ENCODE peak calls at places on chromosomes 4 and X, in four cellular contexts. One of them, this sample, is unnamed.

GRCh38 chrX:20545538-20545937 is 278.8 kb upstream of the RPS6KA3 start:
- DNase-seq in HepG2: no peak
- DNase-seq in GM12878: no peak
- DNase-seq in K562: no peak
- DNase-seq in this sample: no peak

GRCh38 chr4:88799900-88800299 is 102.3 kb upstream of the NAP1L5 start:
- DNase-seq in HepG2: no peak
- DNase-seq in GM12878: no peak
- DNase-seq in K562: no peak
- DNase-seq in this sample: no peak

GRCh38 chr4:119136541-119136940 is 909 bp downstream of the MYOZ2 start:
- DNase-seq in HepG2: no peak
- DNase-seq in GM12878: no peak
- DNase-seq in K562: no peak
- DNase-seq in this sample: no peak

GRCh38 chrX:3567681-3568080 is 145.8 kb downstream of the PRKX start:
- DNase-seq in HepG2: no peak
- DNase-seq in GM12878: no peak
- DNase-seq in K562: no peak
- DNase-seq in this sample: no peak

GRCh38 chrX:108292053-108292452 is 146.2 kb downstream of the COL4A6 start:
- DNase-seq in HepG2: no peak
- DNase-seq in GM12878: no peak
- DNase-seq in K562: no peak
- DNase-seq in this sample: no peak

GRCh38 chr4:95469617-95470016 is 79.2 kb downstream of the UNC5C start:
- DNase-seq in HepG2: no peak
- DNase-seq in GM12878: no peak
- DNase-seq in K562: no peak
- DNase-seq in this sample: no peak

GRCh38 chrX:39516399-39516798 is 581.4 kb downstream of the BCOR start:
- DNase-seq in HepG2: no peak
- DNase-seq in GM12878: no peak
- DNase-seq in K562: no peak
- DNase-seq in this sample: no peak

GRCh38 chrX:115408736-115409390 is 119.3 kb downstream of the LUZP4 start:
- DNase-seq in HepG2: no peak
- DNase-seq in GM12878: no peak
- DNase-seq in K562: no peak
- DNase-seq in this sample: no peak

GRCh38 chr4:151942971-151943370 is 182.2 kb upstream of the GATB start:
- DNase-seq in HepG2: no peak
- DNase-seq in GM12878: no peak
- DNase-seq in K562: no peak
- DNase-seq in this sample: no peak

GRCh38 chr4:52865305-52865704 is 3.2 kb downstream of the RASL11B start:
- DNase-seq in HepG2: no peak
- DNase-seq in GM12878: no peak
- DNase-seq in K562: no peak
- DNase-seq in this sample: no peak

GRCh38 chr4:139299536-139299935 is 1.8 kb upstream of the NAA15 start:
- DNase-seq in HepG2: no peak
- DNase-seq in GM12878: no peak
- DNase-seq in K562: no peak
- DNase-seq in this sample: no peak

GRCh38 chr4:26573389-26573794 is 10.5 kb upstream of the TBC1D19 start:
- DNase-seq in HepG2: no peak
- DNase-seq in GM12878: no peak
- DNase-seq in K562: no peak
- DNase-seq in this sample: peak; percentile 4

GRCh38 chr4:140141196-140141845 is 12.7 kb downstream of the MAML3 start:
- DNase-seq in HepG2: no peak
- DNase-seq in GM12878: no peak
- DNase-seq in K562: no peak
- DNase-seq in this sample: no peak

GRCh38 chr4:2570551-2571222 is 34.2 kb downstream of the FAM193A start:
- DNase-seq in HepG2: no peak
- DNase-seq in GM12878: peak; percentile 30
- DNase-seq in K562: no peak
- DNase-seq in this sample: no peak

GRCh38 chr4:95129036-95129435 is 371.3 kb downstream of the BMPR1B start:
- DNase-seq in HepG2: no peak
- DNase-seq in GM12878: no peak
- DNase-seq in K562: no peak
- DNase-seq in this sample: no peak

GRCh38 chr4:140071043-140071442 is 82.9 kb downstream of the MAML3 start:
- DNase-seq in HepG2: no peak
- DNase-seq in GM12878: no peak
- DNase-seq in K562: no peak
- DNase-seq in this sample: no peak

GRCh38 chr4:10942166-10942565 is 257.6 kb upstream of the CLNK start:
- DNase-seq in HepG2: no peak
- DNase-seq in GM12878: no peak
- DNase-seq in K562: no peak
- DNase-seq in this sample: no peak

GRCh38 chr4:177125656-177126055 is 184.0 kb upstream of the NEIL3 start:
- DNase-seq in HepG2: no peak
- DNase-seq in GM12878: no peak
- DNase-seq in K562: no peak
- DNase-seq in this sample: no peak

GRCh38 chr4:87580057-87580456 is 28.3 kb upstream of the DSPP start:
- DNase-seq in HepG2: no peak
- DNase-seq in GM12878: no peak
- DNase-seq in K562: no peak
- DNase-seq in this sample: no peak

GRCh38 chrX:105999294-105999693 is 39.2 kb downstream of the SERPINA7 start:
- DNase-seq in HepG2: peak; percentile 45
- DNase-seq in GM12878: no peak
- DNase-seq in K562: no peak
- DNase-seq in this sample: no peak

GRCh38 chrX:1412551-1413161 is 20.7 kb upstream of the SLC25A6 start:
- DNase-seq in HepG2: no peak
- DNase-seq in GM12878: no peak
- DNase-seq in K562: no peak
- DNase-seq in this sample: no peak

GRCh38 chrX:38973327-38973726 is 172.1 kb downstream of the MID1IP1 start:
- DNase-seq in HepG2: no peak
- DNase-seq in GM12878: no peak
- DNase-seq in K562: no peak
- DNase-seq in this sample: no peak

GRCh38 chrX:16882188-16882587 is 12.0 kb upstream of the RBBP7 start:
- DNase-seq in HepG2: no peak
- DNase-seq in GM12878: no peak
- DNase-seq in K562: peak; percentile 22
- DNase-seq in this sample: peak; percentile 21

GRCh38 chrX:78650906-78651437 is 8.2 kb downstream of the RTL3 start:
- DNase-seq in HepG2: no peak
- DNase-seq in GM12878: peak; percentile 72
- DNase-seq in K562: no peak
- DNase-seq in this sample: no peak

GRCh38 chr4:3530051-3530450 is 2.2 kb downstream of the LRPAP1 start:
- DNase-seq in HepG2: no peak
- DNase-seq in GM12878: no peak
- DNase-seq in K562: no peak
- DNase-seq in this sample: no peak

GRCh38 chr4:54843946-54844345 is 186.2 kb downstream of the KIT start:
- DNase-seq in HepG2: no peak
- DNase-seq in GM12878: no peak
- DNase-seq in K562: no peak
- DNase-seq in this sample: no peak

GRCh38 chr4:54840992-54841768 is 183.4 kb downstream of the KIT start:
- DNase-seq in HepG2: no peak
- DNase-seq in GM12878: no peak
- DNase-seq in K562: peak; percentile 10
- DNase-seq in this sample: peak; percentile 2

GRCh38 chr4:54844911-54845310 is 187.2 kb downstream of the KIT start:
- DNase-seq in HepG2: no peak
- DNase-seq in GM12878: no peak
- DNase-seq in K562: no peak
- DNase-seq in this sample: no peak

GRCh38 chr4:54842226-54843055 is 184.7 kb downstream of the KIT start:
- DNase-seq in HepG2: no peak
- DNase-seq in GM12878: no peak
- DNase-seq in K562: no peak
- DNase-seq in this sample: no peak

DNA sequence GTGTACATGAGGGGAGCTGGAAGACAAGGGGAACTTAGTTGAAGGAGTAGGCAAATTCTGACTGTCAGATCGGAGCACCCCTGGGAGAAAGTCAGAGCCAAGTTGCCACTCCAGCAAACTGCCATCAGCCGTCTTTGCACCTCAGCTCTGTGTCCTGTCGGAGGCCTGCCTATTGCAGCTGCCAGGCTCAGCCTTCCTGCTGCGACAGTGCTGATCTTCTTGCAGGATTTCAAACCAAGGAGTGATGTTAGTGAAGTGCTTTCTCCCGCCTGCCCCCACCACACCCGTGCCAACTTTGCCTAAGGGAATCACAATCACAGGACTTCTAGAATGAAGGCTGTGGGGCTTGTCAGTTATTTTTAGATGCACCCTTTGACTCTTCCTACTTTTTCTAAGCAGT is 185.3 kb downstream of the KIT start:
- DNase-seq in HepG2: no peak
- DNase-seq in GM12878: no peak
- DNase-seq in K562: no peak
- DNase-seq in this sample: no peak
- TF ChIP-seq POLR2AphosphoS2 in HepG2: no peak
- TF ChIP-seq POLR2AphosphoS2 in GM12878: no peak
- TF ChIP-seq POLR2AphosphoS2 in K562: no peak
- TF ChIP-seq POLR2AphosphoS2 in this sample: no peak

GRCh38 chr4:80540349-80540748 is 204.8 kb downstream of the CFAP299 start:
- DNase-seq in HepG2: no peak
- DNase-seq in GM12878: no peak
- DNase-seq in K562: no peak
- DNase-seq in this sample: no peak
- TF ChIP-seq POLR2AphosphoS2 in HepG2: no peak
- TF ChIP-seq POLR2AphosphoS2 in GM12878: no peak
- TF ChIP-seq POLR2AphosphoS2 in K562: no peak
- TF ChIP-seq POLR2AphosphoS2 in this sample: no peak

GRCh38 chrX:123976671-123977316 is 15.3 kb downstream of the STAG2 start:
- DNase-seq in HepG2: peak; percentile 31
- DNase-seq in GM12878: no peak
- DNase-seq in K562: peak; percentile 25
- DNase-seq in this sample: peak; percentile 64

GRCh38 chrX:123971963-123972362 is 10.5 kb downstream of the STAG2 start:
- DNase-seq in HepG2: no peak
- DNase-seq in GM12878: no peak
- DNase-seq in K562: no peak
- DNase-seq in this sample: no peak

DNA sequence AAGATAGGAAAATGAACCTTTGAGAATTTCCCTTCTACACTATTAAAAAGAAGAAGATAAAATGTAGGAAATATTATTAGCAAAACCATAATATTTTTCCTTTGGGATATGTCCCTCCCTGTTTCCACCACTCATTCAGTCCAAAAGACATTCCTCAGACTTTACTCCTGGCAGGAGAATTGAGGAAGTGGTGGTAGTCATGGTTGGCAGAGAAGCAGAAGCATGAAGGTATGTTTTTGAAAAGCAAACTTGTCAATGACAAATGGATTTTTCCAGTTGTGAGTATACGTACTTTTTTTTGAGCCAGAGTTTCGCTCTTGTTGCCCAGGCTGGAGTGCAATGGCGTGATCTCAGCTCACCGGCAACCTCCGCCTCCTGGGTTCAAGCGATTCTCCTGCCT is 13.7 kb downstream of the STAG2 start:
- DNase-seq in HepG2: no peak
- DNase-seq in GM12878: no peak
- DNase-seq in K562: no peak
- DNase-seq in this sample: no peak
- TF ChIP-seq POLR2AphosphoS2 in HepG2: no peak
- TF ChIP-seq POLR2AphosphoS2 in GM12878: no peak
- TF ChIP-seq POLR2AphosphoS2 in K562: no peak
- TF ChIP-seq POLR2AphosphoS2 in this sample: no peak

GRCh38 chr4:186726440-186727148 is 2.9 kb upstream of the FAT1 start:
- DNase-seq in HepG2: peak; percentile 63
- DNase-seq in GM12878: no peak
- DNase-seq in K562: peak; percentile 75
- DNase-seq in this sample: peak; percentile 81
- TF ChIP-seq POLR2AphosphoS2 in HepG2: no peak
- TF ChIP-seq POLR2AphosphoS2 in GM12878: no peak
- TF ChIP-seq POLR2AphosphoS2 in K562: no peak
- TF ChIP-seq POLR2AphosphoS2 in this sample: no peak

GRCh38 chr4:19850909-19851308 is 400.8 kb upstream of the SLIT2 start:
- DNase-seq in HepG2: no peak
- DNase-seq in GM12878: no peak
- DNase-seq in K562: no peak
- DNase-seq in this sample: no peak
- TF ChIP-seq POLR2AphosphoS2 in HepG2: no peak
- TF ChIP-seq POLR2AphosphoS2 in GM12878: no peak
- TF ChIP-seq POLR2AphosphoS2 in K562: no peak
- TF ChIP-seq POLR2AphosphoS2 in this sample: no peak

GRCh38 chr4:7539659-7540058 is 104.9 kb upstream of the PSAPL1 start:
- DNase-seq in HepG2: peak; percentile 48
- DNase-seq in GM12878: no peak
- DNase-seq in K562: peak; percentile 62
- DNase-seq in this sample: peak; percentile 10
- TF ChIP-seq POLR2AphosphoS2 in HepG2: no peak
- TF ChIP-seq POLR2AphosphoS2 in GM12878: no peak
- TF ChIP-seq POLR2AphosphoS2 in K562: no peak
- TF ChIP-seq POLR2AphosphoS2 in this sample: no peak

DNA sequence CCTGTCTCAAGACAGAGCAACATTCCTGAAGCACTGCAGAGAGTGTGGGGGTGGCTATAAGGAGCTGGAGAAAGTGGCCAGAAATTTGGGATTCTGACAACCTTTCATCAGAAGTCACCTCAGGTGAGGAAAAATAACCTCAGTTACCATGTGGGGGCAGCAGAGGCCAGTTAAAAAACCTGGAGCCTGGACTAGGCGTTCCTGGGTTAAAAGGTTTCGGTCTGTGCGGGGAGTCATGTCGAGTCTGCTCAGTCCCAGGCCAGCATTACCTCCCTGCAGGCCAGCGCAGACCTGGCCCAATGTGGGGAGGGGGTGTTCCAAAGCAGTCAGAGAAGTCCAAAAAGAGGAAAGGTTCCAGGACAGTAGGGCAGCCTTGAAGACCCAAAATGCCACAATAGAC is 10.9 kb upstream of the NALF2 start:
- DNase-seq in HepG2: peak; percentile 44
- DNase-seq in GM12878: no peak
- DNase-seq in K562: peak; percentile 33
- DNase-seq in this sample: peak; percentile 30
- TF ChIP-seq POLR2AphosphoS2 in HepG2: no peak
- TF ChIP-seq POLR2AphosphoS2 in GM12878: no peak
- TF ChIP-seq POLR2AphosphoS2 in K562: no peak
- TF ChIP-seq POLR2AphosphoS2 in this sample: no peak

DNA sequence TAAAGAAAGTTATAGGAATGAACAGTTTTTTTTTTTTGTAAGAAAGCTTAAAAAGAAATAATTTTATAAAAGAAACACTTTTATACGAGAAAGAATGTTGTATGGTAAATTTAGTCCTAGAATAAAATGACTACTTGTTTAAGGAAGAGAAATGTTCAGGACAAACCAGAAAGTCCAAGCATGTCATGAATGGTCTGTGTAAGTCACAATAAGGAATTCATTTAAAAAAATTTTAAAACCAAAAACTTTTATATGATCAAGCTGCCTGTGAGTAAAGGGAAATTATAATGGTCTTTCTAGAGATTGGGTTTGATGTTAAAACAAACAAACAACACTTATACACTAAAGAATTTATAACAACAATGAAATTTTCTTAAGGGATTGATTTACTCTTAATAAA is 858.9 kb upstream of the PCDH7 start:
- DNase-seq in HepG2: no peak
- DNase-seq in GM12878: no peak
- DNase-seq in K562: no peak
- DNase-seq in this sample: peak; percentile 1
- TF ChIP-seq POLR2AphosphoS2 in HepG2: no peak
- TF ChIP-seq POLR2AphosphoS2 in GM12878: no peak
- TF ChIP-seq POLR2AphosphoS2 in K562: no peak
- TF ChIP-seq POLR2AphosphoS2 in this sample: no peak